ENCODE peak calls at places on chromosomes 11 and 22, in seven cellular contexts. One of them, this sample, is unnamed.

GRCh38 chr22:48707749-48708557 is 1119.7 kb downstream of the BRD1 start:
- DNase-seq in fibroblast of lung: no peak
- DNase-seq in SK-N-SH: no peak
- DNase-seq in OCI-LY7: no peak
- DNase-seq in aorta: peak; percentile 33
- DNase-seq in neuronal stem cell: no peak
- DNase-seq in breast epithelium: no peak
- DNase-seq in this sample: no peak

GRCh38 chr11:80297808-80298460 is 857.1 kb upstream of the TENM4 start:
- DNase-seq in aorta: no peak
- DNase-seq in fibroblast of lung: peak; percentile 90
- DNase-seq in breast epithelium: no peak
- DNase-seq in OCI-LY7: no peak
- DNase-seq in neuronal stem cell: no peak
- DNase-seq in SK-N-SH: no peak
- DNase-seq in this sample: no peak

GRCh38 chr22:24216541-24217209 is 28.2 kb downstream of the GGT5 start:
- DNase-seq in neuronal stem cell: no peak
- DNase-seq in OCI-LY7: peak; percentile 14
- DNase-seq in SK-N-SH: peak; percentile 1
- DNase-seq in breast epithelium: no peak
- DNase-seq in aorta: no peak
- DNase-seq in fibroblast of lung: no peak
- DNase-seq in this sample: no peak

GRCh38 chr11:33505140-33505539 is 195.5 kb downstream of the C11orf91 start:
- DNase-seq in SK-N-SH: no peak
- DNase-seq in neuronal stem cell: no peak
- DNase-seq in aorta: no peak
- DNase-seq in breast epithelium: no peak
- DNase-seq in fibroblast of lung: no peak
- DNase-seq in OCI-LY7: no peak
- DNase-seq in this sample: no peak

GRCh38 chr11:105181100-105181499 is 41.5 kb upstream of the CARD18 start:
- DNase-seq in breast epithelium: no peak
- DNase-seq in fibroblast of lung: peak; percentile 67
- DNase-seq in aorta: no peak
- DNase-seq in neuronal stem cell: no peak
- DNase-seq in OCI-LY7: no peak
- DNase-seq in SK-N-SH: no peak
- DNase-seq in this sample: no peak

GRCh38 chr22:50583294-50583865 is 731 bp upstream of the CHKB start:
- DNase-seq in OCI-LY7: no peak
- DNase-seq in SK-N-SH: no peak
- DNase-seq in neuronal stem cell: no peak
- DNase-seq in fibroblast of lung: no peak
- DNase-seq in aorta: peak; percentile 44
- DNase-seq in breast epithelium: no peak
- DNase-seq in this sample: no peak

GRCh38 chr11:450809-451451 is 851 bp downstream of the PTDSS2 start:
- DNase-seq in SK-N-SH: peak; percentile 69
- DNase-seq in neuronal stem cell: peak; percentile 46
- DNase-seq in OCI-LY7: peak; percentile 78
- DNase-seq in breast epithelium: peak; percentile 72
- DNase-seq in fibroblast of lung: peak; percentile 61
- DNase-seq in aorta: peak; percentile 76
- DNase-seq in this sample: peak; percentile 9

GRCh38 chr22:30705710-30706651 is 11.3 kb downstream of the OSBP2 start:
- DNase-seq in neuronal stem cell: no peak
- DNase-seq in SK-N-SH: no peak
- DNase-seq in breast epithelium: no peak
- DNase-seq in aorta: no peak
- DNase-seq in fibroblast of lung: peak; percentile 74
- DNase-seq in OCI-LY7: peak; percentile 5
- DNase-seq in this sample: peak; percentile 87

GRCh38 chr22:48217596-48217995 is 1455.1 kb downstream of the TBC1D22A start:
- DNase-seq in aorta: no peak
- DNase-seq in fibroblast of lung: no peak
- DNase-seq in neuronal stem cell: no peak
- DNase-seq in OCI-LY7: no peak
- DNase-seq in breast epithelium: no peak
- DNase-seq in SK-N-SH: no peak
- DNase-seq in this sample: no peak

GRCh38 chr22:43820671-43821305 is 8.7 kb upstream of the EFCAB6 start:
- DNase-seq in OCI-LY7: no peak
- DNase-seq in aorta: no peak
- DNase-seq in neuronal stem cell: no peak
- DNase-seq in breast epithelium: no peak
- DNase-seq in fibroblast of lung: no peak
- DNase-seq in SK-N-SH: no peak
- DNase-seq in this sample: no peak

GRCh38 chr11:59247535-59248227 is 35.0 kb upstream of the MPEG1 start:
- DNase-seq in OCI-LY7: no peak
- DNase-seq in aorta: peak; percentile 71
- DNase-seq in breast epithelium: no peak
- DNase-seq in fibroblast of lung: peak; percentile 81
- DNase-seq in neuronal stem cell: no peak
- DNase-seq in SK-N-SH: no peak
- DNase-seq in this sample: no peak

GRCh38 chr11:119863811-119864601 is 135.0 kb upstream of the NECTIN1 start:
- DNase-seq in OCI-LY7: peak; percentile 15
- DNase-seq in fibroblast of lung: no peak
- DNase-seq in aorta: no peak
- DNase-seq in neuronal stem cell: no peak
- DNase-seq in SK-N-SH: peak; percentile 57
- DNase-seq in breast epithelium: no peak
- DNase-seq in this sample: no peak

GRCh38 chr11:111540114-111540920 is at the start of gene LAYN:
- DNase-seq in fibroblast of lung: no peak
- DNase-seq in SK-N-SH: peak; percentile 86
- DNase-seq in OCI-LY7: no peak
- DNase-seq in aorta: peak; percentile 77
- DNase-seq in neuronal stem cell: peak; percentile 33
- DNase-seq in breast epithelium: peak; percentile 55
- DNase-seq in this sample: no peak

GRCh38 chr22:28180804-28181203 is 261.7 kb upstream of the PITPNB start:
- DNase-seq in OCI-LY7: no peak
- DNase-seq in SK-N-SH: no peak
- DNase-seq in neuronal stem cell: no peak
- DNase-seq in aorta: no peak
- DNase-seq in breast epithelium: no peak
- DNase-seq in fibroblast of lung: peak; percentile 6
- DNase-seq in this sample: no peak

GRCh38 chr11:7538023-7538422 is 24.2 kb downstream of the PPFIBP2 start:
- DNase-seq in OCI-LY7: no peak
- DNase-seq in neuronal stem cell: no peak
- DNase-seq in fibroblast of lung: no peak
- DNase-seq in SK-N-SH: no peak
- DNase-seq in breast epithelium: no peak
- DNase-seq in aorta: peak; percentile 66
- DNase-seq in this sample: no peak

GRCh38 chr11:68373810-68374501 is 61.6 kb downstream of the LRP5 start:
- DNase-seq in fibroblast of lung: peak; percentile 64
- DNase-seq in aorta: no peak
- DNase-seq in neuronal stem cell: no peak
- DNase-seq in SK-N-SH: peak; percentile 83
- DNase-seq in OCI-LY7: no peak
- DNase-seq in breast epithelium: no peak
- DNase-seq in this sample: no peak

GRCh38 chr11:97937501-97937900 is 1083.2 kb upstream of the CNTN5 start:
- DNase-seq in SK-N-SH: no peak
- DNase-seq in aorta: no peak
- DNase-seq in neuronal stem cell: no peak
- DNase-seq in fibroblast of lung: no peak
- DNase-seq in breast epithelium: no peak
- DNase-seq in OCI-LY7: no peak
- DNase-seq in this sample: no peak

GRCh38 chr11:108915666-108916065 is 250.8 kb downstream of the DDX10 start:
- DNase-seq in aorta: no peak
- DNase-seq in OCI-LY7: no peak
- DNase-seq in breast epithelium: no peak
- DNase-seq in SK-N-SH: no peak
- DNase-seq in fibroblast of lung: no peak
- DNase-seq in neuronal stem cell: no peak
- DNase-seq in this sample: no peak

GRCh38 chr11:118619444-118620205 is 12.2 kb downstream of the PHLDB1 start:
- DNase-seq in breast epithelium: no peak
- DNase-seq in neuronal stem cell: no peak
- DNase-seq in aorta: peak; percentile 89
- DNase-seq in OCI-LY7: no peak
- DNase-seq in fibroblast of lung: peak; percentile 96
- DNase-seq in SK-N-SH: no peak
- DNase-seq in this sample: peak; percentile 78

GRCh38 chr11:119518746-119519382 is 95.9 kb upstream of the THY1 start:
- DNase-seq in neuronal stem cell: peak; percentile 76
- DNase-seq in fibroblast of lung: peak; percentile 37
- DNase-seq in SK-N-SH: no peak
- DNase-seq in aorta: no peak
- DNase-seq in breast epithelium: no peak
- DNase-seq in OCI-LY7: peak; percentile 10
- DNase-seq in this sample: no peak

GRCh38 chr11:69866648-69867047 is 47.4 kb upstream of the FGF3 start:
- DNase-seq in fibroblast of lung: no peak
- DNase-seq in aorta: no peak
- DNase-seq in neuronal stem cell: no peak
- DNase-seq in SK-N-SH: no peak
- DNase-seq in breast epithelium: no peak
- DNase-seq in OCI-LY7: no peak
- DNase-seq in this sample: no peak

GRCh38 chr11:112113539-112114457 is 27.1 kb downstream of the SDHD start:
- DNase-seq in aorta: no peak
- DNase-seq in SK-N-SH: peak; percentile 64
- DNase-seq in fibroblast of lung: peak; percentile 76
- DNase-seq in OCI-LY7: peak; percentile 67
- DNase-seq in neuronal stem cell: peak; percentile 15
- DNase-seq in breast epithelium: no peak
- DNase-seq in this sample: no peak

GRCh38 chr11:119758291-119758690 is 29.3 kb upstream of the NECTIN1 start:
- DNase-seq in breast epithelium: no peak
- DNase-seq in OCI-LY7: no peak
- DNase-seq in SK-N-SH: no peak
- DNase-seq in aorta: no peak
- DNase-seq in neuronal stem cell: no peak
- DNase-seq in fibroblast of lung: peak; percentile 41
- DNase-seq in this sample: no peak

DNA sequence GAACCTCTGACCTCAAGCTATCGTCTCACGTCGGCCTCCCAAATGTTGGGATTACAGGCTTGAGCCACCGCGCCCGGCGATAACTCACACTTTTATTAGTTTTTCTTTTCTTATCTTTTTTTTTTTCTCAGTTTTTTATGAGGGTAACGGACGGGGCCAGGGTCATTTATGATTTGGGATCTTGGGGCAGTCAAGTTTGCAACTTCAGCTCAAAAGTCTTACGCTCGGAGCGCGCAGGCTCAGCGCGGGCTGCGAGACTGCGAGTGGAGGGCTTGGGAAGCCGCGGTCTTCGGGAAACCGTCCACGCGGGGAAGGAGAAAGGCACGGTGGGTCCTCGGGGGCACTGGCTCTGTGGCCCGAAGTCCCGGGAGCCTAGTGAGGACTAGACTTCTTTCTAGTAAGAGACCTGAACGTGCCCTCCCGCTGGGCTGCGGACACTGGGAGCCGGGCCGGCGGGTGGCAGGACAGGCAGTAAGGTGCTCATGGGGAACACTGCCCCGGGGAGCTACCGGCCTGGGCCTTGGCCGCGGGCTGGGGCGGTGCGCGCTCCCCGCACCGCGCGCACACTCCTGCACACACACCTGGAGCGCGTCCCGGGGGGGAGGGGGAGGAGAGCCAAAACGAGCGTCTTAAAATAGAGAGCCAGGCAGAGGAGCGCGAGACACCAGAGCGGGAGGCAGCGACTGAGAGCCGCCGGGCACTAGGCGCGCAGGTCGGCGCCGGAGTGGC is 491 bp upstream of the BARX2 start:
- DNase-seq in SK-N-SH: peak; percentile 49
- DNase-seq in neuronal stem cell: peak; percentile 44
- DNase-seq in OCI-LY7: no peak
- DNase-seq in breast epithelium: peak; percentile 57
- DNase-seq in aorta: no peak
- DNase-seq in fibroblast of lung: peak; percentile 9
- DNase-seq in this sample: no peak
- H3K4me3 ChIP-seq in SK-N-SH: no peak overlapping the region
- H3K4me3 ChIP-seq in neuronal stem cell: peak overlapping the region; percentile 63
- H3K4me3 ChIP-seq in OCI-LY7: no peak overlapping the region
- H3K4me3 ChIP-seq in breast epithelium: peak overlapping the region; percentile 69
- H3K4me3 ChIP-seq in aorta: peak overlapping the region; percentile 9
- H3K4me3 ChIP-seq in fibroblast of lung: no peak overlapping the region
- H3K4me3 ChIP-seq in this sample: no peak overlapping the region

GRCh38 chr11:16418698-16419097 is 62.4 kb upstream of the SOX6 start:
- DNase-seq in neuronal stem cell: no peak
- DNase-seq in OCI-LY7: no peak
- DNase-seq in SK-N-SH: no peak
- DNase-seq in aorta: no peak
- DNase-seq in breast epithelium: no peak
- DNase-seq in fibroblast of lung: no peak
- DNase-seq in this sample: no peak
- H3K4me3 ChIP-seq in neuronal stem cell: no peak overlapping the region
- H3K4me3 ChIP-seq in OCI-LY7: no peak overlapping the region
- H3K4me3 ChIP-seq in SK-N-SH: no peak overlapping the region
- H3K4me3 ChIP-seq in aorta: no peak overlapping the region
- H3K4me3 ChIP-seq in breast epithelium: no peak overlapping the region
- H3K4me3 ChIP-seq in fibroblast of lung: no peak overlapping the region
- H3K4me3 ChIP-seq in this sample: no peak overlapping the region

DNA sequence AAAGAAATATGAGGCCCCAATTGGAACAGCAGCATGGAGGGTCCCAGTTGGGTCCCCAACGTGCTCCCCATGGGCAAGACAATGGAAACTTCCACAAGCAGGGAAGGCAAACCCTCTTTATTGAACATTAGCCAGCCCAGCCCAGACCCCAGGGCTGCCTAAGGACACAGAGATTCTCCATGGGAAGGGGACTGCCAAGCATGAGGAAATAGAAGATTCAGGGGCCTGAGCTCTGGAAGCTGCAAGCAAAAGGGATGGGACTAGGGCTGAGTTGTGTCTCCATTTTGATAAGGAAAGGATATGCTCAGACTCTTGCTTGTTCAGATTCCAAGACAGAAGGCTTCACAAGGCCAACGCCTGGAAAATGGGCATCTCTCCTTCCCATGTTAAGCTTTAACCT is 23.3 kb downstream of the TMEM218 start:
- DNase-seq in breast epithelium: no peak
- DNase-seq in SK-N-SH: no peak
- DNase-seq in aorta: no peak
- DNase-seq in neuronal stem cell: no peak
- DNase-seq in OCI-LY7: no peak
- DNase-seq in fibroblast of lung: no peak
- DNase-seq in this sample: no peak
- H3K4me3 ChIP-seq in breast epithelium: no peak overlapping the region
- H3K4me3 ChIP-seq in SK-N-SH: no peak overlapping the region
- H3K4me3 ChIP-seq in aorta: no peak overlapping the region
- H3K4me3 ChIP-seq in neuronal stem cell: no peak overlapping the region
- H3K4me3 ChIP-seq in OCI-LY7: no peak overlapping the region
- H3K4me3 ChIP-seq in fibroblast of lung: no peak overlapping the region
- H3K4me3 ChIP-seq in this sample: no peak overlapping the region

DNA sequence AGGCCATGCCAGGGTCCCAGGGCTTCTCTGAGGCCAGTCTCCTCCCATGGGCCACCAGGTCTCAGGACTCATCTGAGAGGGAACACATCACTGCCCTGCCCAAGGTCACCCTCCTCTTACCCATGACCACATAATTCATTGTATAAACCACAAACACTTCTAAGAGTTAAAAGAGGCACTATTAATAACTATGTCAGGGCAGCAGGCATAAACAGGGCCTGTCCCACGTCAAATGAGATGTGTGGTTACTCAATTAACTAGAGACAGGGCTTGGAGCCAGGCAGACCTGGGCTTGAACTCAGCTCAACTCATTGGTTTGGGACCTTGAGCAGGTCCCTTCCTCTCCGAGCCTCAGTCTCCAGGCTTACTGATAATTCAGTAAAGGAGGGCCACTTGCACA is 33.1 kb downstream of the ARAP1 start:
- DNase-seq in aorta: peak; percentile 49
- DNase-seq in OCI-LY7: no peak
- DNase-seq in SK-N-SH: no peak
- DNase-seq in breast epithelium: no peak
- DNase-seq in fibroblast of lung: peak; percentile 57
- DNase-seq in neuronal stem cell: no peak
- DNase-seq in this sample: no peak
- H3K4me3 ChIP-seq in aorta: no peak overlapping the region
- H3K4me3 ChIP-seq in OCI-LY7: no peak overlapping the region
- H3K4me3 ChIP-seq in SK-N-SH: no peak overlapping the region
- H3K4me3 ChIP-seq in breast epithelium: peak overlapping the region; percentile 90
- H3K4me3 ChIP-seq in fibroblast of lung: no peak overlapping the region
- H3K4me3 ChIP-seq in neuronal stem cell: no peak overlapping the region
- H3K4me3 ChIP-seq in this sample: no peak overlapping the region

This sample was measured in BJ.